ENCODE peak calls at places on chromosomes 3 and 15, in five cellular contexts. U is cardiac muscle cell, O is foreskin keratinocyte, L is testis, C is fibroblast of lung. Y is an unnamed sample.

GRCh38 chr3:130490246-130490645 is 26.7 kb upstream of the COL6A6 start:
- DNase-seq in U (peak; percentile 19), O (no peak), C (no peak), L (no peak), Y (no peak)

GRCh38 chr15:31326729-31327673 is at the start of gene KLF13:
- DNase-seq in C (peak; percentile 60), U (peak; percentile 77), O (peak; percentile 63), L (peak; percentile 70), Y (no peak)

GRCh38 chr3:62686486-62686885 is 188.7 kb downstream of the CADPS start:
- DNase-seq in C (peak; percentile 65), L (no peak), U (peak; percentile 30), O (peak; percentile 85), Y (no peak)

GRCh38 chr3:63328386-63328785 is 50.3 kb downstream of the SYNPR start:
- DNase-seq in U (peak; percentile 5), C (peak; percentile 19), L (no peak), O (peak; percentile 75), Y (no peak)

GRCh38 chr3:185966655-185967054 is 28.8 kb upstream of the TRA2B start:
- DNase-seq in U (no peak), C (no peak), O (no peak), L (no peak), Y (no peak)

GRCh38 chr3:58691997-58692396 is 25.4 kb upstream of the FAM3D start:
- DNase-seq in C (peak; percentile 36), U (peak; percentile 3), O (no peak), L (no peak), Y (peak; percentile 29)

GRCh38 chr15:73273181-73274002 is 95.4 kb downstream of the HCN4 start:
- DNase-seq in O (peak; percentile 57), L (peak; percentile 63), C (peak; percentile 72), U (peak; percentile 81), Y (peak; percentile 47)

GRCh38 chr15:87572381-87572780 is 684.2 kb downstream of the NTRK3 start:
- DNase-seq in O (no peak), U (no peak), L (no peak), C (no peak), Y (no peak)

GRCh38 chr3:14482271-14482721 is 57.8 kb downstream of the GRIP2 start:
- DNase-seq in C (no peak), L (peak; percentile 65), O (no peak), U (peak; percentile 41), Y (no peak)

GRCh38 chr3:71441217-71441924 is 142.2 kb downstream of the FOXP1 start:
- DNase-seq in L (no peak), C (no peak), U (no peak), O (peak; percentile 69), Y (no peak)

GRCh38 chr3:116288480-116288879 is 156.8 kb downstream of the LSAMP start:
- DNase-seq in U (peak; percentile 61), L (no peak), C (peak; percentile 61), O (no peak), Y (no peak)

GRCh38 chr3:100089802-100090668 is 24.3 kb downstream of the FILIP1L start:
- DNase-seq in C (peak; percentile 65), U (peak; percentile 76), L (no peak), O (peak; percentile 34), Y (no peak)

GRCh38 chr3:152684279-152684678 is 150.7 kb upstream of the P2RY1 start:
- DNase-seq in L (no peak), O (no peak), U (no peak), C (no peak), Y (no peak)

GRCh38 chr3:127339943-127340861 is 52.4 kb upstream of the PRR20G start:
- DNase-seq in C (no peak), U (no peak), O (no peak), L (no peak), Y (no peak)

GRCh38 chr3:157475921-157476395 is 27.3 kb downstream of the VEPH1 start:
- DNase-seq in U (no peak), L (no peak), O (peak; percentile 40), C (peak; percentile 91), Y (no peak)

GRCh38 chr3:55189359-55189801 is 261.5 kb upstream of the LRTM1 start:
- DNase-seq in L (no peak), C (peak; percentile 84), O (no peak), U (peak; percentile 91), Y (peak; percentile 42)

GRCh38 chr15:76278651-76279050 is 32.6 kb downstream of the ETFA start:
- DNase-seq in L (no peak), U (no peak), C (no peak), O (no peak), Y (no peak)

GRCh38 chr15:52558196-52558595 is 10.6 kb downstream of the ARPP19 start:
- DNase-seq in O (peak; percentile 96), C (peak; percentile 65), L (no peak), U (peak; percentile 53), Y (no peak)

GRCh38 chr15:58108117-58108516 is 30.1 kb upstream of the AQP9 start:
- DNase-seq in O (no peak), U (no peak), C (no peak), L (no peak), Y (no peak)

GRCh38 chr3:135453333-135453732 is 512.2 kb upstream of the PPP2R3A start:
- DNase-seq in O (no peak), C (no peak), U (no peak), L (no peak), Y (no peak)

GRCh38 chr3:191373327-191373726 is 43.0 kb upstream of the UTS2B start:
- DNase-seq in L (no peak), C (peak; percentile 32), O (no peak), U (no peak), Y (no peak)
- H3K4me1 ChIP-seq in L (peaks cover 25% of the 10 kb centered on the region), C (peaks cover 9% of the 10 kb centered on the region), O (peaks cover 15% of the 10 kb centered on the region), U (peaks cover 6% of the 10 kb centered on the region), Y (peaks cover 26% of the 10 kb centered on the region)

GRCh38 chr15:70195171-70195807 is 97.6 kb upstream of the TLE3 start:
- DNase-seq in O (peak; percentile 70), C (no peak), L (no peak), U (no peak), Y (no peak)

GRCh38 chr15:70194266-70194665 is 96.5 kb upstream of the TLE3 start:
- DNase-seq in C (no peak), O (no peak), U (no peak), L (no peak), Y (no peak)

GRCh38 chr15:70197318-70197944 is 99.7 kb upstream of the TLE3 start:
- DNase-seq in C (no peak), O (peak; percentile 76), L (no peak), U (no peak), Y (no peak)

GRCh38 chr15:70196314-70197291 is 98.9 kb upstream of the TLE3 start:
- DNase-seq in O (peak; percentile 100), C (peak; percentile 75), L (peak; percentile 43), U (peak; percentile 97), Y (peak; percentile 98)

DNA sequence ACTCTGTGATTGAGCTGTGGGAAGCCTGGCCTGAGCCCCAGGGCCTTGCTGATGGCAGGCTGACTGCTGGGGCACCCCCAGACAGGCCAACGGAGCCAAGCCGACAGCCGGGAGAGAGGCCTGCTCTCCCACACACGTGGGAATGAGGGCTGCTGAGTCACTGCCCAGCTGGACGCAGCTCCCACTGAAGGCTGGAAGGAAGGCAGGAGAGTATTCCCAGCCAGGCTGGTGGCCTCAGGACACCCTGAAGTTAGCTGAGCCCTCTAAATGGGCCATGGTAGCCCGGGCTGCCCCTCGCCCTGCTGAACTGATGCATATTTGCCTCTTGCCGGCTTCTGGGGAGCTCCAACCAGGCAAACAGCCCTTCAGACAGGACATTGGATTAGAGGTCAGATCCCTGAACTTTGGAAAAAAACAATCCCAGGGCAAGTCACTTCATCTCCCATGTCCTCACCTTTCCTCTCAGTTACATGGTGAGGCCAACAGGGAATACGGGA is 98.1 kb upstream of the TLE3 start:
- DNase-seq in U (peak; percentile 96), O (peak; percentile 74), C (peak; percentile 91), L (peak; percentile 88), Y (peak; percentile 86)
- H3K27ac ChIP-seq in U (no peak overlapping the region), O (peak overlapping the region; percentile 85), C (peak overlapping the region; percentile 6), L (peak overlapping the region; percentile 27), Y (peak overlapping the region; percentile 39)

GRCh38 chr15:25795061-25795460 is 68.1 kb downstream of the ATP10A start:
- DNase-seq in C (no peak), L (no peak), U (no peak), O (no peak), Y (no peak)
- H3K4me1 ChIP-seq in C (peaks cover 16% of the 10 kb centered on the region), L (peaks cover 34% of the 10 kb centered on the region), U (no peaks in the 10 kb centered on the region), O (no peaks in the 10 kb centered on the region), Y (no peaks in the 10 kb centered on the region)

GRCh38 chr3:13011369-13012227 is 61.6 kb downstream of the IQSEC1 start:
- DNase-seq in O (no peak), L (peak; percentile 48), U (no peak), C (no peak), Y (no peak)
- H3K27ac ChIP-seq in O (no peak overlapping the region), L (no peak overlapping the region), U (no peak overlapping the region), C (no peak overlapping the region), Y (no peak overlapping the region)

GRCh38 chr15:64014995-64015394 is 31.3 kb downstream of the DAPK2 start:
- DNase-seq in U (no peak), C (no peak), O (no peak), L (peak; percentile 16), Y (no peak)

GRCh38 chr15:64019764-64020163 is 26.5 kb downstream of the DAPK2 start:
- DNase-seq in O (no peak), U (no peak), L (no peak), C (no peak), Y (peak; percentile 77)

GRCh38 chr15:64016257-64016656 is 30.0 kb downstream of the DAPK2 start:
- DNase-seq in L (no peak), O (no peak), U (no peak), C (no peak), Y (no peak)

GRCh38 chr15:64017591-64018163 is 28.6 kb downstream of the DAPK2 start:
- DNase-seq in O (no peak), C (peak; percentile 22), L (no peak), U (peak; percentile 57), Y (no peak)

DNA sequence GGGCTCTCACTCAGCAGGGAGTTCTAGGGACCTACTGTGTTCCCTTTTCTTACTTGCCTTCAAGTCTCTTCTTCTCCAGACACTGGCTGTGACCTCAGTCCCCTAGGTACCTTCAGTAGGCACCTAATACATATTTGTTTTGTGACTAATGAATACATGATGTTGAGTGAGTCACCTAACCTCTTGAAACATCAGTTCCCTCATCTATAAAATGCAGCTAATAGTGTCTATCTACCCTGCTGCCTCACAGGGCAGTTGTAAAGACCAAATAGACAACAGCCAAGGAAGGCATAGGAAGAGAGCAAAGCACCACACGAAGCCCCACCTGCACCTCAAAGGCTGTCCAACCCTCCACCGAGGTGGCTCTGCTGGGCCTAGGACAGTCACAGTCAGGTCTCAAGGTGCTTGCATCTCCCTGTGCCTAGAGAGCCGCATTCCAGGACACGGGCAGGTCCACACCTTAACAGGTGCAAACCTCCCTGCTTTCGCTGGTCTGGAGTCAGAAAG is 29.1 kb downstream of the DAPK2 start:
- DNase-seq in C (no peak), U (no peak), L (no peak), O (peak; percentile 85), Y (no peak)
- H3K4me1 ChIP-seq in C (peaks cover 11% of the 10 kb centered on the region), U (peaks cover 7% of the 10 kb centered on the region), L (no peaks in the 10 kb centered on the region), O (peaks cover 45% of the 10 kb centered on the region), Y (peaks cover 23% of the 10 kb centered on the region)

GRCh38 chr3:133506215-133506901 is 67.1 kb upstream of the CDV3 start:
- DNase-seq in O (no peak), C (no peak), L (no peak), U (no peak), Y (no peak)
- H3K27ac ChIP-seq in O (no peak overlapping the region), C (no peak overlapping the region), L (no peak overlapping the region), U (no peak overlapping the region), Y (no peak overlapping the region)

DNA sequence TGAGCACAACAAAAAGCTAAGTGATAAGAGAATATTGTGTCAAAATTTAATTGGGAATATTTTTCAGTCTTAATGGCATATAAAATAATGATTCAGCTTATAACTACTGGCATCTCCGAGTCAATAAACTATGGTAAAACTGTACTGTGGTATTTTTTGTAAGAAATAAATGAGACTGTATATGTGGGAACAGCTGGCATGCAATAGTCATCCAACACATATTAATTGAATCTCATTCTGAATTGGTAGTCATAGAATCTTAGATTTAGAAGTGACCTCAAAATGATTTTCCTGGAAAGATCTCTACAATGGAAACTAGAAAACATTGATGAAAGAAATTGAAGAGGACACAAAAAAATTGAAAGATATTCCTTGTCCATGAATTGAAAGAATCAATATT is 133.4 kb upstream of the SLC7A14 start:
- DNase-seq in U (no peak), L (no peak), O (no peak), C (no peak), Y (no peak)
- H3K4me1 ChIP-seq in U (no peaks in the 10 kb centered on the region), L (no peaks in the 10 kb centered on the region), O (peaks cover 9% of the 10 kb centered on the region), C (peaks cover 19% of the 10 kb centered on the region), Y (peaks cover 9% of the 10 kb centered on the region)